ENCODE peak calls at places on chromosome 2, in six cellular contexts. D, R, Z, L, O and E are unnamed samples.

GRCh38 chr2:437772-438393 is 150.0 kb upstream of the ALKAL2 start:
- DNase-seq in D (no peak), R (no peak), Z (no peak), L (no peak), O (no peak), E (no peak)

GRCh38 chr2:27095745-27096651 is 9.4 kb downstream of the KHK start:
- DNase-seq in D (peak), R (peak), Z (no peak), L (peak), O (peak), E (no peak)

GRCh38 chr2:23602113-23602512 is 217.1 kb downstream of the KLHL29 start:
- DNase-seq in D (no peak), R (no peak), Z (peak), L (no peak), O (no peak), E (peak)

GRCh38 chr2:72934683-72935610 is 17.6 kb downstream of the EMX1 start:
- DNase-seq in D (no peak), R (peak), Z (no peak), L (no peak), O (no peak), E (peak)

GRCh38 chr2:68643011-68643873 is at the start of gene PROKR1:
- DNase-seq in D (peak), R (peak), Z (no peak), L (peak), O (peak), E (no peak)

GRCh38 chr2:67290451-67290991 is 106.6 kb upstream of the ETAA1 start:
- DNase-seq in D (no peak), R (no peak), Z (no peak), L (no peak), O (no peak), E (no peak)

GRCh38 chr2:203446071-203446481 is 89.0 kb downstream of the RAPH1 start:
- DNase-seq in D (no peak), R (no peak), Z (no peak), L (no peak), O (no peak), E (no peak)

GRCh38 chr2:31319391-31320175 is 85.6 kb downstream of the EHD3 start:
- DNase-seq in D (no peak), R (no peak), Z (peak), L (no peak), O (no peak), E (no peak)

GRCh38 chr2:216163518-216163917 is 54.4 kb downstream of the XRCC5 start:
- DNase-seq in D (no peak), R (no peak), Z (peak), L (no peak), O (no peak), E (no peak)

GRCh38 chr2:182666674-182667320 is 49.3 kb upstream of the DNAJC10 start:
- DNase-seq in D (no peak), R (peak), Z (no peak), L (no peak), O (no peak), E (no peak)
- TF ChIP-seq CTCF in D (peak), R (peak), Z (peak), L (peak), O (peak), E (peak)

DNA sequence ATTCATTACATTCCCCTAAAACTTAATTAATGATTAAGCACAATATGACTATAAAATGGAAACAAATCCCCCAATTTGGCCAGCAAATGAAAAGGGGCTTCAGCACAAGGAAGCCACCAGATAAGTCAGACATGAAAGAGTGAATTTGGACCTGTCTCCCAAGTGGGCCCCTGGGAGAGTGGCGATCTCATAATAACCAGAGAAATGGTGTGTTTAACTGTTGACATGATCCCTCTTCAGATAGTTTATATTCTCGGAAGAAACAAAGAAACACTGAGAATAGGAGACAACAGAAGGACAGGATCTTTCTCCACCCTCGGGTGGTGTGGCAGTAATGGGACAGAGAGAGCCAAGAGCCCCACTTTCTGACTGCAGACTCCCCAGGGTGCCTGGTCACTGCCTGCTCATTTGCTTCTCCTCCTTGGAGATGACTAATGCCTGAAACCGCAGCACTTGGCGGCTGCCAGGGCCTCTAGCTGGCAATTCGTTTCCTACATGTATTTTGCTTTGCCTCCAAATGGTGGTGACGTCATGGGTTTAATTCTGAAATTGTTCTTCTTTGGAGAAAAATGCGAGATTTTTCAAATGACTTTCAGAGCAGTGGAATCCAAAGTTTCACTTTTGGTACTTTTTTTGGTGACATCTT is 46.4 kb upstream of the SPP2 start:
- DNase-seq in D (no peak), R (no peak), Z (peak), L (no peak), O (no peak), E (no peak)
- TF ChIP-seq CTCF in D (no peak), R (no peak), Z (no peak), L (no peak), O (no peak), E (peak)

DNA sequence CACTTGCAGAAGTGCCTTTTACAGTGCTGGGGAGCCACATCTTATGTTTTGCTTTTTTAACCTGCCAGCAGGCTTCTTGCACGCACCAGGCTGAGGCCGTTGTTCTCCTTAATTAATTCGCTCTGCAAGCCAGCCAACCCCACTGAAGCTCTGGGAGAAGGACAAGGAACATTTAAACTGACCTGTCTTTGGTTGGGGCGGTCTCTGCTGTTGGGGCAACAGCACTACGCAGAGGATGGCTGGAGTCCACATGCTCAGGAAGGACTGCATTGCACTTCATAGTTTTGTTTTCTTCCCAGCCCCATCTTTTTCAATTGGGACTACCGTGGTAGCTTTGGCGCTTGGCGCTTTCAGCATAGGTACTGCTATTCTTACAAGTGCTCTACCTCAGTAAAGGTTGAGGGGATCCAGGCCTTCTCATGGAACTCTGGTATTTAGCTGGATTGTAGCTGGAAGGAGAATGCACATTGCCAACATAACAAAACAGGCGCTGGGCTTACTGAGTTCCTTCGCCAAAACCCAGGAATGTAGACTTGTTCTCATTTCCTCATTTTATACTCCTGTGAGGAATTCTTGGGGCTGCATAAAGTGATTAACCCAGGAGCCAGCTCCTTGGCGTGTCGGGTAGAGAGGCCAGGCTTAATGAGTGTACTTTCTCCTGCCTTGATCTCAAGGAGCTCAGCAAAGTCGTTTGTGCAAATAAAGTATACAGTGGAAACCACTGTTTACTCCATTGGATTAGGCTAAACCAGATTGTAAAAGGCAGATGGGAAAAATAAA is 146.2 kb downstream of the PRKCE start:
- DNase-seq in D (no peak), R (no peak), Z (no peak), L (no peak), O (no peak), E (no peak)
- TF ChIP-seq CTCF in D (no peak), R (no peak), Z (no peak), L (no peak), O (no peak), E (no peak)

GRCh38 chr2:61433606-61434005 is 37.3 kb downstream of the USP34 start:
- DNase-seq in D (no peak), R (peak), Z (no peak), L (no peak), O (no peak), E (no peak)
- TF ChIP-seq CTCF in D (no peak), R (no peak), Z (no peak), L (no peak), O (no peak), E (no peak)

GRCh38 chr2:1538663-1539062 is 125.4 kb downstream of the TPO start:
- DNase-seq in D (no peak), R (peak), Z (no peak), L (no peak), O (peak), E (no peak)
- TF ChIP-seq CTCF in D (no peak), R (peak), Z (peak), L (peak), O (peak), E (peak)

GRCh38 chr2:105294844-105295481 is 34.6 kb downstream of the TGFBRAP1 start:
- DNase-seq in D (no peak), R (peak), Z (peak), L (no peak), O (peak), E (no peak)
- TF ChIP-seq CTCF in D (peak), R (peak), Z (peak), L (peak), O (peak), E (peak)

GRCh38 chr2:63796376-63796775 is 45.3 kb upstream of the UGP2 start:
- DNase-seq in D (no peak), R (no peak), Z (no peak), L (no peak), O (no peak), E (no peak)
- TF ChIP-seq CTCF in D (no peak), R (no peak), Z (no peak), L (no peak), O (no peak), E (no peak)